ENCODE peak calls at places on chromosomes 3 and 15, in five cellular contexts. Y, E, N, Q and J are unnamed samples.

GRCh38 chr3:193389335-193389734 is 10.8 kb upstream of the ATP13A5 start:
- DNase-seq in Y (no peak), E (no peak), N (no peak), Q (no peak), J (no peak)

GRCh38 chr3:195441971-195442572 is 748 bp downstream of the ACAP2 start:
- DNase-seq in Y (peak), E (peak), N (peak), Q (peak), J (peak)

GRCh38 chr15:91885714-91886265 is 32.3 kb downstream of the SLCO3A1 start:
- DNase-seq in Y (no peak), E (no peak), N (no peak), Q (no peak), J (no peak)

GRCh38 chr3:42822828-42823227 is 13.6 kb downstream of the ACKR2 start:
- DNase-seq in Y (no peak), E (peak), N (peak), Q (no peak), J (no peak)

GRCh38 chr15:55859681-55860080 is 116.7 kb upstream of the PRTG start:
- DNase-seq in Y (no peak), E (no peak), N (peak), Q (no peak), J (no peak)

GRCh38 chr3:10392244-10392643 is 71.3 kb upstream of the SEC13 start:
- DNase-seq in Y (no peak), E (no peak), N (peak), Q (no peak), J (no peak)

GRCh38 chr15:74127255-74127953 is 3.0 kb upstream of the ISLR2 start:
- DNase-seq in Y (peak), E (peak), N (peak), Q (peak), J (peak)

GRCh38 chr3:189393598-189393997 is 221.8 kb downstream of the TPRG1 start:
- DNase-seq in Y (no peak), E (peak), N (peak), Q (peak), J (peak)

GRCh38 chr3:40476478-40477470 is at the start of gene ZNF619:
- DNase-seq in Y (peak), E (peak), N (peak), Q (peak), J (peak)

GRCh38 chr3:177611781-177612389 is 414.6 kb upstream of the TBL1XR1 start:
- DNase-seq in Y (no peak), E (no peak), N (no peak), Q (no peak), J (no peak)

GRCh38 chr3:83601704-83602103 is 1357.1 kb upstream of the CADM2 start:
- DNase-seq in Y (no peak), E (no peak), N (no peak), Q (no peak), J (no peak)

GRCh38 chr3:23575697-23576096 is 230.1 kb upstream of the UBE2E1 start:
- DNase-seq in Y (no peak), E (peak), N (peak), Q (peak), J (no peak)

GRCh38 chr3:195096053-195096452 is 174.9 kb downstream of the XXYLT1 start:
- DNase-seq in Y (no peak), E (no peak), N (no peak), Q (no peak), J (no peak)

GRCh38 chr15:48352474-48353072 is 21.3 kb downstream of the DUT start:
- DNase-seq in Y (peak), E (peak), N (peak), Q (peak), J (peak)

GRCh38 chr3:10707984-10708868 is 107.8 kb upstream of the SLC6A11 start:
- DNase-seq in Y (no peak), E (no peak), N (no peak), Q (no peak), J (no peak)

GRCh38 chr3:55669133-55669532 is 182.0 kb upstream of the WNT5A start:
- DNase-seq in Y (no peak), E (no peak), N (no peak), Q (no peak), J (peak)

GRCh38 chr3:36175113-36175812 is 205.0 kb upstream of the STAC start:
- DNase-seq in Y (no peak), E (no peak), N (no peak), Q (no peak), J (no peak)

GRCh38 chr15:91021516-91022074 is 799 bp downstream of the VPS33B start:
- DNase-seq in Y (peak), E (no peak), N (peak), Q (peak), J (peak)

GRCh38 chr15:101547737-101548136 is 58.2 kb upstream of the PCSK6 start:
- DNase-seq in Y (no peak), E (no peak), N (no peak), Q (no peak), J (no peak)

GRCh38 chr3:182617511-182617910 is 175.8 kb upstream of the ATP11B start:
- DNase-seq in Y (peak), E (peak), N (no peak), Q (no peak), J (no peak)

GRCh38 chr15:32668942-32669341 is 27.4 kb downstream of the SCG5 start:
- DNase-seq in Y (no peak), E (no peak), N (no peak), Q (no peak), J (no peak)